ENCODE peak calls at places on chromosome 2, in seven cellular contexts. T is neural crest cell, U is mesothelial cell of epicardium, V is fibroblast of mammary gland, J is BE2C, Z is brain microvascular endothelial cell, C is lung. G is an unnamed sample.

GRCh38 chr2:23096905-23097602 is 287.9 kb upstream of the KLHL29 start:
- DNase-seq in V (peak), T (no peak), C (no peak), U (no peak), J (peak), Z (no peak), G (no peak)

GRCh38 chr2:15664273-15665066 is 72.8 kb downstream of the DDX1 start:
- DNase-seq in C (no peak), U (no peak), Z (no peak), J (no peak), T (no peak), V (no peak), G (no peak)

GRCh38 chr2:53028259-53028658 is 739.3 kb upstream of the CHAC2 start:
- DNase-seq in J (no peak), C (no peak), U (no peak), T (no peak), Z (no peak), V (peak), G (no peak)

GRCh38 chr2:111705711-111706323 is 178.2 kb downstream of the ANAPC1 start:
- DNase-seq in Z (peak), C (no peak), V (peak), J (no peak), U (no peak), T (no peak), G (no peak)

GRCh38 chr2:186486651-186487647 is 889 bp downstream of the ZC3H15 start:
- DNase-seq in Z (no peak), C (no peak), U (no peak), J (no peak), V (peak), T (no peak), G (no peak)

GRCh38 chr2:111670776-111671175 is 213.2 kb downstream of the ANAPC1 start:
- DNase-seq in U (no peak), V (no peak), C (peak), J (no peak), T (no peak), Z (no peak), G (no peak)

GRCh38 chr2:96860065-96861029 is 2.5 kb upstream of the ANKRD39 start:
- DNase-seq in V (no peak), Z (no peak), C (no peak), T (no peak), U (no peak), J (no peak), G (no peak)

GRCh38 chr2:53938904-53939303 is 31.9 kb downstream of the PSME4 start:
- DNase-seq in J (no peak), Z (no peak), V (no peak), T (no peak), C (no peak), U (no peak), G (no peak)

GRCh38 chr2:164065038-164065437 is 329.2 kb upstream of the FIGN start:
- DNase-seq in Z (no peak), T (no peak), J (no peak), V (no peak), U (no peak), C (no peak), G (no peak)

GRCh38 chr2:187876554-187876953 is 322.3 kb upstream of the TFPI start:
- DNase-seq in C (no peak), J (no peak), T (no peak), U (no peak), V (no peak), Z (no peak), G (no peak)

GRCh38 chr2:85008252-85008651 is 37.3 kb downstream of the KCMF1 start:
- DNase-seq in T (no peak), U (no peak), C (no peak), J (no peak), V (no peak), Z (no peak), G (no peak)

GRCh38 chr2:188765522-188765921 is 208.7 kb upstream of the COL3A1 start:
- DNase-seq in U (no peak), Z (peak), V (peak), T (peak), J (peak), C (no peak), G (no peak)

GRCh38 chr2:226179010-226179409 is 620.6 kb downstream of the IRS1 start:
- DNase-seq in V (peak), T (no peak), Z (no peak), J (no peak), C (no peak), U (no peak), G (no peak)

GRCh38 chr2:190466819-190467444 is 58.8 kb downstream of the MFSD6 start:
- DNase-seq in T (no peak), Z (no peak), V (peak), J (no peak), C (no peak), U (no peak), G (no peak)

GRCh38 chr2:98485453-98485755 is 40.7 kb downstream of the INPP4A start:
- DNase-seq in C (no peak), Z (no peak), V (no peak), U (no peak), J (no peak), T (no peak), G (no peak)

GRCh38 chr2:113977660-113978523 is 88.0 kb downstream of the ACTR3 start:
- DNase-seq in U (no peak), J (peak), V (peak), C (no peak), T (no peak), Z (peak), G (no peak)

GRCh38 chr2:198968585-198968984 is 489.2 kb downstream of the SATB2 start:
- DNase-seq in J (no peak), U (no peak), C (no peak), Z (no peak), T (no peak), V (no peak), G (no peak)

GRCh38 chr2:155080394-155080793 is 381.9 kb downstream of the KCNJ3 start:
- DNase-seq in J (no peak), Z (no peak), C (no peak), U (no peak), T (no peak), V (no peak), G (no peak)

GRCh38 chr2:233223059-233223894 is 28.2 kb upstream of the ATG16L1 start:
- DNase-seq in U (no peak), Z (no peak), V (no peak), T (no peak), J (no peak), C (no peak), G (no peak)

GRCh38 chr2:226796012-226796839 is 3.4 kb downstream of the IRS1 start:
- DNase-seq in T (no peak), V (no peak), U (no peak), C (no peak), J (no peak), Z (no peak), G (no peak)

GRCh38 chr2:29940706-29941105 is 19.3 kb upstream of the ALK start:
- DNase-seq in T (no peak), Z (no peak), V (no peak), U (no peak), J (no peak), C (no peak), G (no peak)

GRCh38 chr2:60379216-60379615 is 174.2 kb downstream of the BCL11A start:
- DNase-seq in Z (no peak), U (no peak), C (no peak), J (no peak), T (no peak), V (no peak), G (no peak)

GRCh38 chr2:46200100-46200690 is 97.0 kb upstream of the EPAS1 start:
- DNase-seq in U (no peak), T (no peak), C (no peak), Z (no peak), J (no peak), V (no peak), G (no peak)

GRCh38 chr2:191351921-191352320 is 106.7 kb downstream of the MYO1B start:
- DNase-seq in Z (no peak), J (no peak), C (no peak), U (no peak), T (no peak), V (peak), G (no peak)

GRCh38 chr2:42714686-42715085 is 49.2 kb downstream of the OXER1 start:
- DNase-seq in C (no peak), U (no peak), V (no peak), T (no peak), Z (no peak), J (no peak), G (no peak)

GRCh38 chr2:29262681-29263260 is 147.6 kb downstream of the CLIP4 start:
- DNase-seq in J (peak), U (no peak), V (no peak), T (no peak), C (no peak), Z (no peak), G (no peak)

GRCh38 chr2:178627401-178627800 is 147.1 kb downstream of the PLEKHA3 start:
- DNase-seq in C (no peak), J (no peak), V (no peak), Z (no peak), T (no peak), U (no peak), G (no peak)

GRCh38 chr2:69827796-69828540 is 1.5 kb upstream of the GMCL1 start:
- DNase-seq in J (no peak), V (peak), U (no peak), Z (peak), C (no peak), T (no peak), G (no peak)

GRCh38 chr2:223576873-223577272 is 25.3 kb downstream of the SCG2 start:
- DNase-seq in U (no peak), V (peak), Z (peak), T (no peak), J (no peak), C (no peak), G (no peak)

DNA sequence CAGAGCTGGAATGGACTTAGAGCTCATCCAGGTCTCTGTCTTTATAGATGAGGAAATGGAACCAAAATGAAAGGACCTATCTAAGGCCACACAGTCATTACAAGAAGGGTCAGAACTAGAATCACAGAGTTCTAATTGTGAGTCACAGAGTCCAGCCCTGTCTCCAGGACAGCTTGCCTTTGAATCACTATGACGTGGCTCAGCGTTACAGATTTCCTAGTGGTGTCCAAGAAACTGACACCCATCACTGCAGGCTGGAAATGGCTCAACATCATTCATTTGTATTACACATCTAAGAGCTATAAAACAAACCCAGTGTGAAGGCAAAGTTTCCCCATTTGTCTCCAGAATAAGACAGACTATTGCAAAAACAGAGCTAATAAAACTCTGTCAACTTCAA is 164.3 kb upstream of the SIX2 start:
- DNase-seq in U (no peak), C (no peak), V (peak), T (no peak), J (no peak), Z (peak), G (no peak)
- TF ChIP-seq CTCF in U (no peak), C (no peak), V (peak), T (no peak), J (no peak), Z (peak), G (no peak)

GRCh38 chr2:227932403-227932802 is 61.0 kb downstream of the DAW1 start:
- DNase-seq in V (no peak), T (no peak), Z (no peak), J (no peak), C (no peak), U (no peak), G (no peak)
- TF ChIP-seq CTCF in V (no peak), T (no peak), Z (no peak), J (no peak), C (no peak), U (no peak), G (no peak)

DNA sequence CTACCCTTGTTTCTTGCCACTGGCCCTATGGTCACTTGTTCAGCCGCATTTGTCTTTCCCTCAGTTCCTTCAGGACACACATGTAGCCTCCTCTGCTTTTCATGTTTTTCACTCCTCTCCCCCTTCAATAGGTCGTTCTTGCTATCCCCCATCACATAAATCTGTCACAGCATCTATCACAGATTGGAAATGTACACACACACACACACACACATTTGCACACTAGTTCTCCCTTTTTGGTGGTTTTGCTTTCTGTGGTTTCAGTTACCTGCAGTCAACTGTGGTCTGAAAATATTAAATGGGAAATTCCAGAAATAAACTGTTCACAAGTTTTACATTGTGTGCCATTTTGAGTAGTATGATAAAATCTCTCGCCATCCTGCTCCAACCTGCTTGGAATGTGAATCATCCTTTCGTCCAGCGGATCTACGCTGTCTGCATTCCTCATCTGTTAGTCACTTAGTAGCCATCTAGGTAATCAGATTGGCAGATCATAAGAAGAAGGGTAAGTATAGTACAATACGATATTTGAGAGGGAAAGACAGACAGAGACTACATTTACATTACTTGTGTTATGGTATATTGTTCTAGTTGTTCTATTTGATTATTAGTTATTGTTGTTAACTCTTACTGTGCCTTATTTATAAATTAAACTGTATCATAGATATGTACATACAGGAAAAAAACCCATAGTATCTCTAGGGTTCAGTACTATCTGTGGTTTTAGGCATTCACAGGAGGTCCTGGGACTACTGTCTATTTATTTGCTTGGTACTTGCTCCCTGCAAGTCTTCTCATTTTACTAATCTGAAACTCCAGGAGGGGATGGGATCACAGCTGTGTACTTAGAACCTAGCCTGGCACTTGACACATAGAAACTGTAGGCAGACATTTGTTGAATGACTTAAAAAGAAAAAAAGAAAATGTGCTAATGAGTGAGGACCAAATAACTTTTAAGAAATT is 86.1 kb upstream of the PNPT1 start:
- DNase-seq in Z (peak), J (no peak), V (peak), U (no peak), C (no peak), T (no peak), G (no peak)
- TF ChIP-seq CTCF in Z (no peak), J (no peak), V (no peak), U (no peak), C (no peak), T (no peak), G (no peak)

DNA sequence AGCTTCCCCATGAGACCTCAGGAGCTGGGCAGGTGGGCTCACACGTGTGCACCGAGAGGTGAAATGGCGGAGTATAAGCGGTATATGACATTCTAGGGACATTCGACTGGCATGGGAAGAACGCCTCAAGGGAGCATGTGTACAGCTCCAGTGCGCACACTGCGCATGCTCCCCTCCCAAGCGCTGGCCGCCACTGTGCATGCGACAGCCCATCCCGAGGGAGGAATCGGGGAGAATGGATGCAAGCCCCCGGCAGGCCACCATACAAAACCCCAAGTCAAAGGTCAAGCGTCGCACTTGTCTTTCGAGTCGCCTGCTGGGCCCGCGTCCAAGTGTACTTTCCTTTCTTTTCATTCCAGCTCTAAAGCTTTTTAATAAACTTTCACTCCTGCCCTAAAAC is 103.4 kb upstream of the ODC1 start:
- DNase-seq in T (no peak), V (no peak), U (no peak), C (no peak), J (no peak), Z (no peak), G (no peak)
- TF ChIP-seq CTCF in T (no peak), V (no peak), U (no peak), C (no peak), J (no peak), Z (no peak), G (no peak)

GRCh38 chr2:127025357-127026062 is 81.4 kb downstream of the BIN1 start:
- DNase-seq in Z (peak), U (no peak), V (peak), T (peak), J (peak), C (peak), G (no peak)

GRCh38 chr2:127022817-127023216 is 84.1 kb downstream of the BIN1 start:
- DNase-seq in J (no peak), C (no peak), V (no peak), Z (no peak), U (no peak), T (no peak), G (no peak)

GRCh38 chr2:127023504-127023903 is 83.5 kb downstream of the BIN1 start:
- DNase-seq in T (no peak), U (no peak), C (no peak), J (no peak), Z (no peak), V (no peak), G (no peak)

GRCh38 chr2:127027715-127028114 is 79.2 kb downstream of the BIN1 start:
- DNase-seq in J (no peak), U (no peak), T (no peak), Z (no peak), V (no peak), C (no peak), G (no peak)

GRCh38 chr2:127024769-127025356 is 82.1 kb downstream of the BIN1 start:
- DNase-seq in Z (peak), J (peak), T (peak), U (no peak), V (peak), C (peak), G (no peak)
- TF ChIP-seq CTCF in Z (peak), J (peak), T (no peak), U (no peak), V (peak), C (no peak), G (no peak)

GRCh38 chr2:38528008-38528442 is 74.7 kb downstream of the HNRNPLL start:
- DNase-seq in J (peak), C (no peak), U (no peak), T (peak), V (peak), Z (peak), G (no peak)
- TF ChIP-seq CTCF in J (no peak), C (no peak), U (no peak), T (no peak), V (no peak), Z (no peak), G (no peak)

DNA sequence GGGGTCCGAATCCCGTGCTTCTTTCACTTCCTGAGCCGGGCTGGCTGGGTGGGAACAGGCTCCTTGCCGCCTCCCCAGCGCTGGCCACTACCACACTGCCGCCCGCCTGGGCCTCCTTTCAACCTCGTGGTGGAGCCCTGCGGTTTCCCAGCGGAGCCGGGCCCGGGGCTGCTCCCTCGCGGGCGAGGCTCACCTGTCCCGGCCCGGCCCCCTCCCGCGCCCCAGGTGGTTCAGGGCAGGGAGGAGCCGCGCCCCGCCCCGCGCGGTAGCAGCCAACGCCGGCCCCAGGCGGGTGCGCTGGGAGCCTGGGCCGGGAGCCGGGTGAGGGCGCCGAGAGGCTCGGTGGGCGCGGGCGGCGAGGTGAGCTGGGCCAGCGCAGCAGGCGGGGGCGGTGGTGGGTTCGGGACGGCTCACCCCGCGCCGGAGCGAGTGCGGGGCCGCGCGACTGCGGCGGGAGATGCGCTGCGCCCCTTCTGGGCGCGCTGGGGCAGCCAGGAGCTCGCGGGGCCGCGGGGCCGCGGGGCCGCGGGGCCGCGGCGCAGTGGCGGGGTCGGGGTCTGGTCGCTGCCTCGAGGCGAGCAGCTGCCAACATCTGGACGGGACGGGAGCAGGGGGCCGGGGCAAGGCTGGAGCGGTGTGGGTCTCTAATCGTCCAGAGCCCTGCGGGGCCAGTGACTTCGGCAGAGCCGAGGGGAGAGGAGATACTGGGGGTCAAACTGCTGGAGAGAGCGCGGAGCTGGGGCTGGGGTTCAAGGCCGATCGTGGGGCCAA is at the start of gene LYPD6B:
- DNase-seq in U (peak), Z (no peak), V (no peak), T (peak), J (no peak), C (no peak), G (no peak)
- TF ChIP-seq CTCF in U (no peak), Z (no peak), V (no peak), T (peak), J (no peak), C (no peak), G (no peak)